ENCODE peak calls at places on chromosomes 1 and 21, in seven cellular contexts. One of them, this sample, is unnamed.

GRCh38 chr1:21320410-21321107 is 30.3 kb upstream of the ECE1 start:
- DNase-seq in Panc1: no peak
- DNase-seq in upper lobe of left lung: no peak
- DNase-seq in right lobe of liver: no peak
- DNase-seq in IMR-90: no peak
- DNase-seq in GM12878: no peak
- DNase-seq in OCI-LY7: no peak
- DNase-seq in this sample: no peak

GRCh38 chr1:216937491-216937890 is 214.3 kb upstream of the ESRRG start:
- DNase-seq in upper lobe of left lung: no peak
- DNase-seq in IMR-90: no peak
- DNase-seq in OCI-LY7: no peak
- DNase-seq in Panc1: no peak
- DNase-seq in right lobe of liver: no peak
- DNase-seq in GM12878: no peak
- DNase-seq in this sample: no peak

GRCh38 chr1:223229756-223230155 is 86.7 kb upstream of the TLR5 start:
- DNase-seq in Panc1: no peak
- DNase-seq in upper lobe of left lung: no peak
- DNase-seq in IMR-90: no peak
- DNase-seq in right lobe of liver: peak
- DNase-seq in OCI-LY7: no peak
- DNase-seq in GM12878: no peak
- DNase-seq in this sample: no peak

GRCh38 chr1:63873751-63874150 is 99.9 kb downstream of the ROR1 start:
- DNase-seq in upper lobe of left lung: no peak
- DNase-seq in right lobe of liver: no peak
- DNase-seq in GM12878: no peak
- DNase-seq in OCI-LY7: no peak
- DNase-seq in IMR-90: peak
- DNase-seq in Panc1: no peak
- DNase-seq in this sample: no peak

GRCh38 chr1:3350441-3351261 is 103.8 kb upstream of the ARHGEF16 start:
- DNase-seq in Panc1: no peak
- DNase-seq in OCI-LY7: no peak
- DNase-seq in GM12878: no peak
- DNase-seq in right lobe of liver: no peak
- DNase-seq in upper lobe of left lung: peak
- DNase-seq in IMR-90: no peak
- DNase-seq in this sample: no peak

GRCh38 chr1:209536843-209537242 is 46.7 kb upstream of the CAMK1G start:
- DNase-seq in Panc1: no peak
- DNase-seq in IMR-90: no peak
- DNase-seq in upper lobe of left lung: no peak
- DNase-seq in GM12878: no peak
- DNase-seq in OCI-LY7: no peak
- DNase-seq in right lobe of liver: no peak
- DNase-seq in this sample: no peak

GRCh38 chr1:117679299-117679698 is 73.5 kb downstream of the TENT5C start:
- DNase-seq in GM12878: no peak
- DNase-seq in IMR-90: no peak
- DNase-seq in Panc1: no peak
- DNase-seq in upper lobe of left lung: no peak
- DNase-seq in OCI-LY7: no peak
- DNase-seq in right lobe of liver: no peak
- DNase-seq in this sample: no peak

GRCh38 chr1:205531191-205532025 is 26.9 kb downstream of the CDK18 start:
- DNase-seq in OCI-LY7: no peak
- DNase-seq in IMR-90: no peak
- DNase-seq in Panc1: no peak
- DNase-seq in upper lobe of left lung: no peak
- DNase-seq in right lobe of liver: no peak
- DNase-seq in GM12878: no peak
- DNase-seq in this sample: no peak

GRCh38 chr1:234900601-234901000 is 228.0 kb downstream of the TOMM20 start:
- DNase-seq in right lobe of liver: no peak
- DNase-seq in IMR-90: no peak
- DNase-seq in OCI-LY7: no peak
- DNase-seq in upper lobe of left lung: no peak
- DNase-seq in Panc1: no peak
- DNase-seq in GM12878: no peak
- DNase-seq in this sample: no peak

GRCh38 chr21:41767606-41768370 is 936 bp upstream of the RIPK4 start:
- DNase-seq in IMR-90: peak
- DNase-seq in OCI-LY7: no peak
- DNase-seq in right lobe of liver: peak
- DNase-seq in Panc1: no peak
- DNase-seq in upper lobe of left lung: no peak
- DNase-seq in GM12878: no peak
- DNase-seq in this sample: no peak
- H3K27ac ChIP-seq in IMR-90: no peak
- H3K27ac ChIP-seq in OCI-LY7: no peak
- H3K27ac ChIP-seq in right lobe of liver: peak
- H3K27ac ChIP-seq in Panc1: peak
- H3K27ac ChIP-seq in upper lobe of left lung: no peak
- H3K27ac ChIP-seq in GM12878: no peak
- H3K27ac ChIP-seq in this sample: peak

DNA sequence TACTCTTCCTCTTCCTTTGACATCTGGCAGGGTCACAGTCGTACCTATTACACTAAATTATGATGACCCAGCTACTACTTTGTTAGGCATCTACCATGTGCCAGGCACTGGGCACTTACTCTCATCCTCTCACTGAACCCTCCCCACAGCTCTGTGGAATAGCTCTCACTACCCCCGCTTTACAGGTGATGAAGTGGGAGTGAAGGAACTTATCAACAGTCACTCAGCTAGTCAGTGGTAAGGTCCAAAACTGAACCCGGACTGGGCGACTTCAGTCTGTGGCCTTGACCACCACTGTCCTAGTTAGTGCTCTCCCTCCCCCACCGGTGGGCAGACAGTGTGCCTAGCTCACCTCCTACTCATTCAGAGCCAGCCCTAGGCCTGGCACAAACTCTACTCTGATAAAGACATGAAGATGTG is 12.3 kb downstream of the ADGRB2 start:
- DNase-seq in GM12878: no peak
- DNase-seq in IMR-90: no peak
- DNase-seq in OCI-LY7: no peak
- DNase-seq in Panc1: no peak
- DNase-seq in upper lobe of left lung: no peak
- DNase-seq in right lobe of liver: no peak
- DNase-seq in this sample: no peak
- H3K27ac ChIP-seq in GM12878: no peak
- H3K27ac ChIP-seq in IMR-90: no peak
- H3K27ac ChIP-seq in OCI-LY7: no peak
- H3K27ac ChIP-seq in Panc1: no peak
- H3K27ac ChIP-seq in upper lobe of left lung: no peak
- H3K27ac ChIP-seq in right lobe of liver: no peak
- H3K27ac ChIP-seq in this sample: no peak

GRCh38 chr1:22415489-22415888 is 36.2 kb upstream of the ZBTB40 start:
- DNase-seq in OCI-LY7: no peak
- DNase-seq in IMR-90: no peak
- DNase-seq in right lobe of liver: no peak
- DNase-seq in Panc1: no peak
- DNase-seq in upper lobe of left lung: no peak
- DNase-seq in GM12878: no peak
- DNase-seq in this sample: no peak
- H3K27ac ChIP-seq in OCI-LY7: no peak
- H3K27ac ChIP-seq in IMR-90: no peak
- H3K27ac ChIP-seq in right lobe of liver: no peak
- H3K27ac ChIP-seq in Panc1: no peak
- H3K27ac ChIP-seq in upper lobe of left lung: no peak
- H3K27ac ChIP-seq in GM12878: no peak
- H3K27ac ChIP-seq in this sample: no peak

GRCh38 chr21:46421756-46422555 is 36.7 kb upstream of the DIP2A start:
- DNase-seq in right lobe of liver: no peak
- DNase-seq in upper lobe of left lung: no peak
- DNase-seq in GM12878: no peak
- DNase-seq in Panc1: no peak
- DNase-seq in OCI-LY7: no peak
- DNase-seq in IMR-90: no peak
- DNase-seq in this sample: no peak

GRCh38 chr21:46424062-46424591 is 34.6 kb upstream of the DIP2A start:
- DNase-seq in Panc1: no peak
- DNase-seq in right lobe of liver: no peak
- DNase-seq in upper lobe of left lung: no peak
- DNase-seq in IMR-90: no peak
- DNase-seq in OCI-LY7: no peak
- DNase-seq in GM12878: no peak
- DNase-seq in this sample: no peak

GRCh38 chr21:46421191-46421750 is 37.4 kb upstream of the DIP2A start:
- DNase-seq in upper lobe of left lung: no peak
- DNase-seq in GM12878: no peak
- DNase-seq in right lobe of liver: no peak
- DNase-seq in IMR-90: no peak
- DNase-seq in OCI-LY7: no peak
- DNase-seq in Panc1: no peak
- DNase-seq in this sample: no peak

GRCh38 chr21:46423546-46424061 is 35.1 kb upstream of the DIP2A start:
- DNase-seq in right lobe of liver: no peak
- DNase-seq in IMR-90: no peak
- DNase-seq in upper lobe of left lung: no peak
- DNase-seq in Panc1: no peak
- DNase-seq in GM12878: no peak
- DNase-seq in OCI-LY7: peak
- DNase-seq in this sample: no peak

GRCh38 chr21:46422636-46423241 is 36.0 kb upstream of the DIP2A start:
- DNase-seq in OCI-LY7: no peak
- DNase-seq in GM12878: no peak
- DNase-seq in IMR-90: no peak
- DNase-seq in upper lobe of left lung: no peak
- DNase-seq in Panc1: no peak
- DNase-seq in right lobe of liver: no peak
- DNase-seq in this sample: no peak
- H3K27ac ChIP-seq in OCI-LY7: no peak
- H3K27ac ChIP-seq in GM12878: no peak
- H3K27ac ChIP-seq in IMR-90: no peak
- H3K27ac ChIP-seq in upper lobe of left lung: no peak
- H3K27ac ChIP-seq in Panc1: no peak
- H3K27ac ChIP-seq in right lobe of liver: no peak
- H3K27ac ChIP-seq in this sample: no peak

DNA sequence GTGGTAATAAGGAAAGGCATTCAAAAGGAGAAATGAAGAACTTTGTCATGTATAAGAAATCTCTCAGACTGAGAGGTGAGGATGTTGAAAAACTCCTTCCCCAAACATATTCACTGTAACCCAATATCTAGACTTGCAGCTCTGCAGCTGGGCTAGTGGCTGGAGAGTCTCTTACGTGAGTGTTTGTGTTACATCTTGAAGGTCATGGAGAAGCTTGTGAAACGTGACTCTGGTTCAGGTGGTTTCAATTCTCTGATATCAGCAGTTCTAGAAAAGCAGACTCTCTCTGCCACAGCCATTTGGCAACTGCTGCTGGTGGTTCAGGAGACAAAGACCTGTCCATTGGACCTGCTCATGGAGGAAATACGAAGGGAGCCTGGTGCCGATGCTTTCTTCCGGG is 55.0 kb upstream of the EPHA8 start:
- DNase-seq in IMR-90: peak
- DNase-seq in Panc1: no peak
- DNase-seq in upper lobe of left lung: no peak
- DNase-seq in OCI-LY7: no peak
- DNase-seq in right lobe of liver: no peak
- DNase-seq in GM12878: no peak
- DNase-seq in this sample: no peak
- H3K27ac ChIP-seq in IMR-90: no peak
- H3K27ac ChIP-seq in Panc1: no peak
- H3K27ac ChIP-seq in upper lobe of left lung: no peak
- H3K27ac ChIP-seq in OCI-LY7: no peak
- H3K27ac ChIP-seq in right lobe of liver: no peak
- H3K27ac ChIP-seq in GM12878: no peak
- H3K27ac ChIP-seq in this sample: no peak

GRCh38 chr1:52056110-52056936 is at the start of gene BTF3L4:
- DNase-seq in right lobe of liver: peak
- DNase-seq in upper lobe of left lung: peak
- DNase-seq in IMR-90: peak
- DNase-seq in Panc1: peak
- DNase-seq in GM12878: peak
- DNase-seq in OCI-LY7: peak
- DNase-seq in this sample: peak

GRCh38 chr1:52056937-52057231 is 789 bp downstream of the BTF3L4 start:
- DNase-seq in right lobe of liver: no peak
- DNase-seq in GM12878: no peak
- DNase-seq in OCI-LY7: no peak
- DNase-seq in Panc1: no peak
- DNase-seq in upper lobe of left lung: no peak
- DNase-seq in IMR-90: no peak
- DNase-seq in this sample: no peak

GRCh38 chr1:52055854-52056109 is 313 bp upstream of the BTF3L4 start:
- DNase-seq in IMR-90: no peak
- DNase-seq in OCI-LY7: no peak
- DNase-seq in upper lobe of left lung: no peak
- DNase-seq in GM12878: no peak
- DNase-seq in right lobe of liver: no peak
- DNase-seq in Panc1: no peak
- DNase-seq in this sample: no peak

GRCh38 chr1:52057876-52058275 is 1.8 kb downstream of the BTF3L4 start:
- DNase-seq in IMR-90: no peak
- DNase-seq in GM12878: no peak
- DNase-seq in upper lobe of left lung: no peak
- DNase-seq in OCI-LY7: no peak
- DNase-seq in right lobe of liver: no peak
- DNase-seq in Panc1: no peak
- DNase-seq in this sample: no peak

DNA sequence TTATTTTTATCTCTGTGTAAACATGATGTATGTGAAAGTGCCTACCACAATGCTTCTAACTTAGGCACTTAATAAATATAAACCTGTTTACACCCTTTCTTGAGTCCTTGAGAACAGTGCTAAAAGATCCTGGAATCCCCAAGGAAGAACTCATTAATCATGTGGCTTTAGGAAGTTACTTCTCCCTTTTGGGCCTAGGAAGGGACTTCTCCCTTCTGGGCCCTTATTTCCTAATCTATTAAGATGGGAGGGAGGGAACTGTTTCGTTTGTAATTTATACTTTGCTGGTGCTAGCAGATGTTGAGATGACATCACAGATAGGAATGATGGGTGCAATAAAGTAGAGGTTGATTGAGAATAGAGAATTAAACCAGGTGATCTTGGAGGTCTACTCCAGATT is 1.1 kb downstream of the BTF3L4 start:
- DNase-seq in Panc1: no peak
- DNase-seq in GM12878: no peak
- DNase-seq in right lobe of liver: no peak
- DNase-seq in OCI-LY7: no peak
- DNase-seq in IMR-90: no peak
- DNase-seq in upper lobe of left lung: no peak
- DNase-seq in this sample: no peak
- H3K27ac ChIP-seq in Panc1: peak
- H3K27ac ChIP-seq in GM12878: peak
- H3K27ac ChIP-seq in right lobe of liver: no peak
- H3K27ac ChIP-seq in OCI-LY7: peak
- H3K27ac ChIP-seq in IMR-90: no peak
- H3K27ac ChIP-seq in upper lobe of left lung: peak
- H3K27ac ChIP-seq in this sample: peak

GRCh38 chr1:1401457-1402010 is 2.4 kb upstream of the CCNL2 start:
- DNase-seq in upper lobe of left lung: no peak
- DNase-seq in GM12878: no peak
- DNase-seq in IMR-90: no peak
- DNase-seq in right lobe of liver: no peak
- DNase-seq in OCI-LY7: no peak
- DNase-seq in Panc1: no peak
- DNase-seq in this sample: no peak
- H3K27ac ChIP-seq in upper lobe of left lung: no peak
- H3K27ac ChIP-seq in GM12878: no peak
- H3K27ac ChIP-seq in IMR-90: no peak
- H3K27ac ChIP-seq in right lobe of liver: peak
- H3K27ac ChIP-seq in OCI-LY7: no peak
- H3K27ac ChIP-seq in Panc1: peak
- H3K27ac ChIP-seq in this sample: peak